ENCODE peak calls at places on chromosomes 16 and 17, in seven cellular contexts. R is neural progenitor cell, H is HCT116, A is HepG2, W is A549, Q is GM23338, T is astrocyte. E is an unnamed sample.
A peak's percentile ranks its signal among the peaks of the same experiment; 100 is the strongest.

GRCh38 chr17:50264263-50265113 is 9.8 kb upstream of the TMEM92 start:
- DNase-seq in H (no peak), A (no peak), R (peak; percentile 52), Q (peak; percentile 43), W (no peak), T (peak; percentile 43), E (peak; percentile 97)

GRCh38 chr17:77957215-77957868 is 1.2 kb upstream of the TNRC6C start:
- DNase-seq in W (peak; percentile 26), H (no peak), A (no peak), T (peak; percentile 13), R (peak; percentile 33), Q (peak; percentile 38), E (no peak)

GRCh38 chr17:3029213-3029913 is 34.0 kb downstream of the OR1D5 start:
- DNase-seq in Q (no peak), H (no peak), A (no peak), R (no peak), T (no peak), W (no peak), E (no peak)

GRCh38 chr17:28499366-28499668 is 6.8 kb upstream of the FOXN1 start:
- DNase-seq in H (no peak), R (no peak), Q (no peak), T (no peak), W (no peak), A (no peak), E (peak; percentile 53)

GRCh38 chr16:71526111-71526998 is at the start of gene CHST4:
- DNase-seq in Q (peak; percentile 93), H (no peak), W (peak; percentile 24), R (peak; percentile 68), A (no peak), T (peak; percentile 63), E (peak; percentile 93)

GRCh38 chr16:23999663-24000062 is 163.9 kb downstream of the PRKCB start:
- DNase-seq in T (no peak), A (no peak), Q (no peak), R (no peak), W (no peak), H (no peak), E (no peak)

GRCh38 chr16:86990451-86990850 is 326.7 kb downstream of the C16orf95 start:
- DNase-seq in Q (no peak), R (no peak), T (no peak), W (no peak), H (no peak), A (no peak), E (peak; percentile 27)

GRCh38 chr16:24988137-24988535 is 27.0 kb downstream of the ARHGAP17 start:
- DNase-seq in W (no peak), T (peak; percentile 40), Q (no peak), R (no peak), A (no peak), H (no peak), E (no peak)

GRCh38 chr17:33786478-33786877 is 468.6 kb upstream of the CCL2 start:
- DNase-seq in A (no peak), Q (no peak), H (no peak), W (no peak), T (no peak), R (no peak), E (no peak)

GRCh38 chr17:31248986-31249385 is 48.1 kb downstream of the OMG start:
- DNase-seq in T (peak; percentile 89), A (no peak), Q (no peak), H (no peak), W (no peak), R (no peak), E (peak; percentile 69)

GRCh38 chr16:20865420-20866126 is 34.6 kb downstream of the DCUN1D3 start:
- DNase-seq in W (peak; percentile 35), R (no peak), T (peak; percentile 67), A (no peak), Q (no peak), H (peak; percentile 51), E (peak; percentile 78)

GRCh38 chr17:48993305-48993704 is 3.9 kb upstream of the IGF2BP1 start:
- DNase-seq in A (no peak), W (no peak), H (no peak), Q (no peak), R (no peak), T (no peak), E (no peak)

GRCh38 chr16:88393034-88393433 is 10.3 kb downstream of the ZNF469 start:
- DNase-seq in R (no peak), Q (no peak), A (no peak), H (no peak), W (no peak), T (no peak), E (peak; percentile 96)

GRCh38 chr16:81499576-81500380 is 55.2 kb downstream of the CMIP start:
- DNase-seq in W (no peak), R (no peak), T (no peak), Q (no peak), H (no peak), A (no peak), E (peak; percentile 50)

GRCh38 chr16:81497690-81498089 is 53.1 kb downstream of the CMIP start:
- DNase-seq in Q (peak; percentile 34), W (no peak), A (no peak), T (no peak), R (no peak), H (no peak), E (peak; percentile 56)

GRCh38 chr16:81498351-81498750 is 53.7 kb downstream of the CMIP start:
- DNase-seq in H (no peak), Q (no peak), R (no peak), A (no peak), T (no peak), W (no peak), E (no peak)

GRCh38 chr16:81502396-81503060 is 57.9 kb downstream of the CMIP start:
- DNase-seq in R (no peak), H (no peak), W (no peak), T (no peak), A (no peak), Q (no peak), E (peak; percentile 19)

GRCh38 chr16:81500833-81501521 is 56.4 kb downstream of the CMIP start:
- DNase-seq in R (no peak), H (no peak), A (no peak), W (no peak), T (peak; percentile 92), Q (no peak), E (peak; percentile 95)
- H3K4me2 ChIP-seq in R (no peak overlapping the region), H (no peak overlapping the region), A (no peak overlapping the region), W (peak overlapping the region; percentile 14), T (peak overlapping the region; percentile 36), Q (no peak overlapping the region), E (peak overlapping the region; percentile 81)

GRCh38 chr17:81221371-81221841 is 1.4 kb downstream of the CEP131 start:
- DNase-seq in R (peak; percentile 83), T (no peak), A (no peak), W (no peak), H (no peak), Q (peak; percentile 60), E (peak; percentile 65)
- H3K4me3 ChIP-seq in R (peak overlapping the region; percentile 88), T (peak overlapping the region; percentile 73), A (peak overlapping the region; percentile 63), W (no peak overlapping the region), H (peak overlapping the region; percentile 84), Q (peak overlapping the region; percentile 93), E (peak overlapping the region; percentile 87)

GRCh38 chr16:89557936-89558490 is 2.5 kb upstream of the RPL13 start:
- DNase-seq in A (no peak), R (no peak), W (no peak), Q (no peak), T (no peak), H (no peak), E (no peak)
- H3K4me2 ChIP-seq in A (no peak overlapping the region), R (no peak overlapping the region), W (no peak overlapping the region), Q (no peak overlapping the region), T (no peak overlapping the region), H (peak overlapping the region; percentile 22), E (no peak overlapping the region)

DNA sequence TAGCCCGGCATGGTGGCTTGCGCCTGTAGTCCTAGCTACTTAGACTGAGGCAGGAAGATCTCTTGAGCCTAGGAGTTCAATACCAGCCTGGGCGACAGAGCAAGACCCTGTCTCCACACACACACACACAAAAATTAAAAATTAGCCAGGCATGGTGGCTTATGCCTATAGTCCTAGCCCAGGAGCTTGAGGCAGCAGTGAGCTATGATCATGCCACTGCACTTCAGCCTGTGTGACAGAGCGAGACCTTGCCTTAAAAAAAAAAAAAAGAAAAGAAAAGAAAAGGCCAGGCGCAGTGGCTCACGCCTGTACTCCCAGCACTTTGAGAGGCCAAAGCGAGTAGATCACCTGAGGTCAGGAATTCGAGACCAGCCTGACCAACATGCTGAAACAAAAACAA is 23.9 kb downstream of the C17orf75 start:
- DNase-seq in R (no peak), Q (no peak), A (no peak), W (no peak), H (no peak), T (no peak), E (no peak)
- H3K4me3 ChIP-seq in R (no peak overlapping the region), Q (no peak overlapping the region), A (no peak overlapping the region), W (no peak overlapping the region), H (no peak overlapping the region), T (no peak overlapping the region), E (no peak overlapping the region)

GRCh38 chr17:40726919-40727318 is 23.4 kb upstream of the KRT24 start:
- DNase-seq in T (no peak), W (peak; percentile 20), Q (peak; percentile 47), H (peak; percentile 16), R (peak; percentile 18), A (peak; percentile 35), E (no peak)
- H3K4me2 ChIP-seq in T (no peak overlapping the region), W (no peak overlapping the region), Q (no peak overlapping the region), H (no peak overlapping the region), R (no peak overlapping the region), A (no peak overlapping the region), E (no peak overlapping the region)

GRCh38 chr16:22754577-22754976 is 59.4 kb upstream of the HS3ST2 start:
- DNase-seq in A (no peak), T (no peak), Q (no peak), W (no peak), R (no peak), H (no peak), E (no peak)

GRCh38 chr16:22751685-22752084 is 62.3 kb upstream of the HS3ST2 start:
- DNase-seq in W (no peak), Q (no peak), A (no peak), H (no peak), R (no peak), T (no peak), E (no peak)

GRCh38 chr16:22751104-22751667 is 62.8 kb upstream of the HS3ST2 start:
- DNase-seq in A (no peak), W (no peak), Q (no peak), T (no peak), R (no peak), H (no peak), E (no peak)
- H3K4me3 ChIP-seq in A (no peak overlapping the region), W (no peak overlapping the region), Q (no peak overlapping the region), T (no peak overlapping the region), R (no peak overlapping the region), H (no peak overlapping the region), E (no peak overlapping the region)

GRCh38 chr17:17814162-17815061 is 22.4 kb downstream of the SREBF1 start:
- DNase-seq in Q (no peak), T (no peak), W (no peak), H (no peak), R (no peak), A (no peak), E (peak; percentile 91)
- H3K4me2 ChIP-seq in Q (no peak overlapping the region), T (no peak overlapping the region), W (no peak overlapping the region), H (no peak overlapping the region), R (no peak overlapping the region), A (no peak overlapping the region), E (no peak overlapping the region)

E was measured in osteoblast.